ENCODE peak calls at places on chromosomes 11 and 22, in five cellular contexts. One of them, this sample, is unnamed.
A peak's percentile ranks its signal among the peaks of the same experiment; 100 is the strongest.

GRCh38 chr22:30397656-30398635 is 1.1 kb downstream of the SEC14L2 start:
- DNase-seq in MM.1S: no peak
- DNase-seq in aorta: no peak
- DNase-seq in heart left ventricle: no peak
- DNase-seq in tibial nerve: no peak
- DNase-seq in this sample: peak; percentile 18

GRCh38 chr11:9613830-9614762 is 40.6 kb downstream of the WEE1 start:
- DNase-seq in MM.1S: peak; percentile 83
- DNase-seq in aorta: peak; percentile 96
- DNase-seq in tibial nerve: peak; percentile 71
- DNase-seq in heart left ventricle: peak; percentile 92
- DNase-seq in this sample: peak; percentile 84

GRCh38 chr11:19241260-19242183 is 777 bp upstream of the E2F8 start:
- DNase-seq in tibial nerve: no peak
- DNase-seq in MM.1S: peak; percentile 69
- DNase-seq in heart left ventricle: peak; percentile 41
- DNase-seq in aorta: peak; percentile 78
- DNase-seq in this sample: no peak

GRCh38 chr11:69975822-69976221 is 102.3 kb upstream of the ANO1 start:
- DNase-seq in MM.1S: no peak
- DNase-seq in aorta: no peak
- DNase-seq in heart left ventricle: no peak
- DNase-seq in tibial nerve: no peak
- DNase-seq in this sample: no peak

GRCh38 chr11:61732705-61733104 is 19.7 kb upstream of the MYRF start:
- DNase-seq in tibial nerve: no peak
- DNase-seq in aorta: no peak
- DNase-seq in MM.1S: no peak
- DNase-seq in heart left ventricle: no peak
- DNase-seq in this sample: no peak

GRCh38 chr22:35488513-35488912 is 52.1 kb upstream of the RASD2 start:
- DNase-seq in tibial nerve: no peak
- DNase-seq in MM.1S: no peak
- DNase-seq in heart left ventricle: no peak
- DNase-seq in aorta: no peak
- DNase-seq in this sample: no peak

GRCh38 chr11:101096036-101096704 is 33.4 kb downstream of the PGR start:
- DNase-seq in aorta: peak; percentile 74
- DNase-seq in MM.1S: no peak
- DNase-seq in heart left ventricle: peak; percentile 67
- DNase-seq in tibial nerve: no peak
- DNase-seq in this sample: no peak

GRCh38 chr11:1077033-1077416 is 2.4 kb downstream of the MUC2 start:
- DNase-seq in MM.1S: no peak
- DNase-seq in aorta: no peak
- DNase-seq in tibial nerve: peak; percentile 7
- DNase-seq in heart left ventricle: no peak
- DNase-seq in this sample: no peak

DNA sequence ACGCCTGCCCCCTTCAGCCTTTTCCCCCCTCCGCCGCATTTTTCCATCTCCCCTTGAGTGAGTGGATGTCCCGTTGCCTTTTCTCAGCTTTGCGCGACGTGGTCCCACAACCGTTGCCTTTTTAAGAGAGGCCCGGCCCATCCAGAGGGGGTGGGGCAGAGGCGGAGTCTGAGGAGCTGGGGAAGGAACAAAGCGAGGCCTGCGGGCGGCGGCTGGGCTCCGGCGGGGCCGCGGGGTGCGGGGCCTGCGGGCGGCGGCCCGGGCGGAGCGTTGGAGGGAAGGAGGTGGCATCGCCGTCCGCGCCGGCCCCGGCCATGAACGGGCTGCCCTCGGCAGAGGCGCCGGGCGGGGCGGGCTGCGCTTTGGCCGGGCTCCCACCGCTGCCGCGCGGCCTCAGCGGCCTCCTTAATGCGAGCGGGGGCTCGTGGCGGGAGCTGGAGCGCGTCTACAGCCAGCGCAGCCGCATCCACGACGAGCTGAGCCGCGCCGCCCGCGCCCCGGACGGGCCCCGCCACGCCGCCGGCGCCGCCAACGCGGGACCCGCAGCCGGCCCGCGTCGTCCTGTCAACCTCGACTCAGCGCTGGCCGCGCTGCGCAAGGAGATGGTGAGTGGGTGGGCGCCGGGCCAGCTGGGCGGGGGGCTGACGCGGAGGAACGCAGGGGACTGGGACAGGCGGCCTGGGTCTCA is at the start of gene FAM89B:
- DNase-seq in aorta: peak; percentile 96
- DNase-seq in MM.1S: peak; percentile 89
- DNase-seq in heart left ventricle: peak; percentile 96
- DNase-seq in tibial nerve: peak; percentile 92
- DNase-seq in this sample: peak; percentile 87
- H3K4me1 ChIP-seq in aorta: no peaks in the 10 kb centered on the region
- H3K4me1 ChIP-seq in MM.1S: peaks cover 31% of the 10 kb centered on the region
- H3K4me1 ChIP-seq in heart left ventricle: peaks cover 71% of the 10 kb centered on the region
- H3K4me1 ChIP-seq in tibial nerve: peaks cover 68% of the 10 kb centered on the region
- H3K4me1 ChIP-seq in this sample: peaks cover 55% of the 10 kb centered on the region

GRCh38 chr22:50216684-50217520 is 16.1 kb downstream of the SELENOO start:
- DNase-seq in MM.1S: no peak
- DNase-seq in heart left ventricle: no peak
- DNase-seq in tibial nerve: no peak
- DNase-seq in aorta: no peak
- DNase-seq in this sample: no peak
- H3K4me3 ChIP-seq in MM.1S: no peak overlapping the region
- H3K4me3 ChIP-seq in heart left ventricle: no peak overlapping the region
- H3K4me3 ChIP-seq in tibial nerve: no peak overlapping the region
- H3K4me3 ChIP-seq in aorta: no peak overlapping the region
- H3K4me3 ChIP-seq in this sample: no peak overlapping the region

DNA sequence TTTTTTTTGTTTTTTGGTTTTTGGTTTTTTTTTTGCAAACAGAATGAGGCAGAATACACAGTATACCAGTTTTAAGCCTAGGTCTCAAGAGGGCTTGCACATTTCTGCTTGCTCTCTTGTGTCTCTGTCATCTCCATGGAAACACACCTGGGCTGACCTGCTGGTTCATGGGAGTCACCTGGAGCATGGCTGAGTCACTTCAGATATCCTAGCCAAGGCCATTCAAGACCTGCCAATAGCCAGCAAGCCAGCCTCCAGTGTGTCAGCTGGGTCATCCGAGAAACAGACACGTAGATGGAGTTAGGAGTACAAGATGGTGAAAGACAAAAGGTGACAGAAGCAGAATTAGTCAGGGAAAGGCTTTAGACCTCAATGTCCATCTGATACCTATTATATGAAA is 124.2 kb upstream of the SEZ6L start:
- DNase-seq in MM.1S: no peak
- DNase-seq in aorta: no peak
- DNase-seq in heart left ventricle: no peak
- DNase-seq in tibial nerve: no peak
- DNase-seq in this sample: no peak
- H3K4me1 ChIP-seq in MM.1S: no peaks in the 10 kb centered on the region
- H3K4me1 ChIP-seq in aorta: no peaks in the 10 kb centered on the region
- H3K4me1 ChIP-seq in heart left ventricle: no peaks in the 10 kb centered on the region
- H3K4me1 ChIP-seq in tibial nerve: no peaks in the 10 kb centered on the region
- H3K4me1 ChIP-seq in this sample: no peaks in the 10 kb centered on the region

DNA sequence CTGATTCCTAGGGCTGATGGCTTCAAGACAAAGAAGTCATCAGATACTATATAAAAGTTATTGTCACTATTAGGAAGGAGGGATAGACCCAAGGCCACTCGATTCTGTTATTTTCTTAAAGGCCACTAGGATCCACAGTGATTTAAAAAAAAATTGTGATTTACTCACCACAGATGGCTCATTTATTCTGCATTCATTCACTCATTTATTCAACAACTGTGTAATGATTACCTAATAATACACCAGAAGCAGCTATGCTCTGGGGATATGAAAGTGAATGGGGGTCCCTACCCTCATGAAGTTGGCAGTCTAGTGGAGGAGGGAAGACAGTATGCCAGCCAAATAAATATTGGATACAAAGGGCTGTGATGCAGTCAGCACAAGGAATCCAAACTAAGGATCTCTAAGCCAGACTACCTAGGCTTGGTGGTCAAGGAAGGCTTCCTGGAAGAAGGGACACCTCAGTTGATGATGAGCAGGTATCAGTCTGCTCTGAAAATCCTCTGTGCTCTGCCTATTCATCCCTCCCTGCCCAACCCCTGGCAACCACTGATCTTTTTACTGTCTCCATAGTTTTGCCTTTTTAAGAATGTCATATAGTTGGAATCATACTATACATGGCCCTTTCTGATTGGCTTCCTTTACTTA is 110.5 kb downstream of the NAT10 start:
- DNase-seq in tibial nerve: no peak
- DNase-seq in MM.1S: no peak
- DNase-seq in aorta: no peak
- DNase-seq in heart left ventricle: no peak
- DNase-seq in this sample: no peak
- H3K4me3 ChIP-seq in tibial nerve: no peak overlapping the region
- H3K4me3 ChIP-seq in MM.1S: no peak overlapping the region
- H3K4me3 ChIP-seq in aorta: no peak overlapping the region
- H3K4me3 ChIP-seq in heart left ventricle: no peak overlapping the region
- H3K4me3 ChIP-seq in this sample: no peak overlapping the region

GRCh38 chr11:60209977-60210376 is 27.1 kb upstream of the MS4A6A start:
- DNase-seq in MM.1S: no peak
- DNase-seq in tibial nerve: no peak
- DNase-seq in heart left ventricle: no peak
- DNase-seq in aorta: no peak
- DNase-seq in this sample: no peak
- H3K4me1 ChIP-seq in MM.1S: no peaks in the 10 kb centered on the region
- H3K4me1 ChIP-seq in tibial nerve: no peaks in the 10 kb centered on the region
- H3K4me1 ChIP-seq in heart left ventricle: no peaks in the 10 kb centered on the region
- H3K4me1 ChIP-seq in aorta: no peaks in the 10 kb centered on the region
- H3K4me1 ChIP-seq in this sample: no peaks in the 10 kb centered on the region